ENCODE peak calls at places on chromosomes 2 and 18, in nine cellular contexts. B, W, G, Y, L, Q, E, J and O are unnamed samples.

GRCh38 chr2:38146302-38146916 is 70.5 kb upstream of the CYP1B1 start:
- DNase-seq in G (peak), L (no peak), W (peak), B (peak), E (peak), Y (no peak), J (peak), Q (peak), O (no peak)

GRCh38 chr2:130756041-130756720 is 841 bp downstream of the AMER3 start:
- DNase-seq in J (peak), Y (peak), G (no peak), Q (no peak), E (no peak), B (no peak), W (no peak), L (no peak), O (no peak)

GRCh38 chr2:171318463-171318934 is 115.3 kb downstream of the METTL8 start:
- DNase-seq in Q (no peak), B (no peak), E (peak), Y (peak), G (no peak), J (peak), W (peak), L (no peak), O (no peak)

GRCh38 chr2:24957221-24957620 is 14.5 kb downstream of the DNAJC27 start:
- DNase-seq in L (no peak), Y (no peak), B (no peak), J (no peak), Q (no peak), G (no peak), W (no peak), E (no peak), O (no peak)

GRCh38 chr18:59484796-59485328 is 125.8 kb upstream of the LMAN1 start:
- DNase-seq in G (peak), Q (no peak), L (no peak), E (peak), B (no peak), W (peak), J (no peak), Y (no peak), O (no peak)

GRCh38 chr2:172834881-172835280 is 99.2 kb downstream of the RAPGEF4 start:
- DNase-seq in G (no peak), Q (no peak), J (peak), B (no peak), E (no peak), Y (peak), W (no peak), L (no peak), O (no peak)

GRCh38 chr2:237222178-237222577 is 136.5 kb downstream of the COPS8 start:
- DNase-seq in E (peak), L (no peak), J (no peak), G (peak), Y (no peak), B (no peak), W (peak), Q (peak), O (no peak)

GRCh38 chr2:239882335-239882734 is 142.8 kb downstream of the NDUFA10 start:
- DNase-seq in J (peak), E (peak), Q (no peak), B (peak), L (peak), W (peak), Y (peak), G (peak), O (peak)

GRCh38 chr2:202911513-202912341 is at the start of the genes CARF and WDR12:
- DNase-seq in J (peak), Y (peak), Q (peak), W (peak), B (peak), E (peak), L (peak), G (peak), O (peak)

GRCh38 chr18:35344736-35345459 is 678 bp upstream of the ZNF24 start:
- DNase-seq in G (no peak), Q (no peak), L (no peak), B (no peak), J (no peak), W (no peak), Y (no peak), E (no peak), O (no peak)

GRCh38 chr2:148021059-148021985 is at the start of gene MBD5:
- DNase-seq in Q (no peak), Y (peak), E (peak), G (peak), L (peak), J (peak), W (peak), B (peak), O (peak)

GRCh38 chr2:189104926-189105325 is 74.6 kb downstream of the COL5A2 start:
- DNase-seq in W (no peak), L (no peak), B (no peak), E (peak), Q (no peak), Y (no peak), G (peak), J (no peak), O (no peak)

GRCh38 chr2:106097370-106098000 is 96.6 kb downstream of the UXS1 start:
- DNase-seq in Y (peak), L (no peak), Q (no peak), G (no peak), E (no peak), B (no peak), W (no peak), J (no peak), O (no peak)

GRCh38 chr2:106547104-106547503 is 59.9 kb downstream of the CD8B2 start:
- DNase-seq in G (no peak), J (no peak), B (no peak), W (no peak), E (no peak), Q (no peak), Y (no peak), L (no peak), O (no peak)

GRCh38 chr2:144111443-144111842 is 408.5 kb downstream of the ZEB2 start:
- DNase-seq in J (no peak), Q (peak), G (peak), Y (no peak), W (peak), L (no peak), E (peak), B (no peak), O (no peak)

GRCh38 chr2:109638807-109639206 is 24.6 kb downstream of the SOWAHC start:
- DNase-seq in Y (no peak), B (no peak), W (peak), Q (peak), G (peak), E (no peak), L (no peak), J (no peak), O (no peak)

GRCh38 chr2:49192041-49192440 is 37.7 kb upstream of the FSHR start:
- DNase-seq in E (no peak), Y (no peak), G (no peak), W (no peak), Q (no peak), J (no peak), B (no peak), L (no peak), O (no peak)

GRCh38 chr2:173568054-173568453 is 213.4 kb downstream of the CDCA7 start:
- DNase-seq in W (peak), J (peak), B (no peak), Y (peak), E (peak), G (peak), Q (no peak), L (no peak), O (no peak)

GRCh38 chr2:163191372-163191771 is 352.8 kb upstream of the KCNH7 start:
- DNase-seq in J (no peak), G (peak), Y (peak), Q (peak), W (peak), E (peak), B (no peak), L (no peak), O (no peak)

GRCh38 chr2:232139171-232139594 is 177.7 kb downstream of the DIS3L2 start:
- DNase-seq in G (no peak), W (no peak), Y (no peak), L (no peak), E (no peak), Q (no peak), B (no peak), J (no peak), O (peak)

GRCh38 chr2:45300026-45300750 is 290.9 kb upstream of the SIX2 start:
- DNase-seq in Q (no peak), G (no peak), E (no peak), Y (no peak), L (no peak), B (no peak), W (no peak), J (no peak), O (no peak)

GRCh38 chr2:23380562-23381065 is 4.4 kb upstream of the KLHL29 start:
- DNase-seq in G (peak), W (no peak), L (no peak), J (no peak), E (peak), Y (no peak), B (no peak), Q (no peak), O (peak)

GRCh38 chr2:120779781-120780283 is 44.2 kb downstream of the GLI2 start:
- DNase-seq in E (peak), G (peak), Y (peak), J (peak), B (no peak), L (no peak), W (peak), Q (peak), O (no peak)

GRCh38 chr2:230796280-230796862 is 68.4 kb upstream of the ITM2C start:
- DNase-seq in Q (peak), E (peak), W (peak), L (no peak), B (no peak), G (no peak), J (no peak), Y (no peak), O (no peak)

GRCh38 chr2:142722569-142722968 is 154.9 kb upstream of the KYNU start:
- DNase-seq in W (peak), Q (no peak), B (no peak), G (peak), E (peak), L (no peak), J (no peak), Y (no peak), O (no peak)

GRCh38 chr2:46363535-46364170 is 66.4 kb downstream of the EPAS1 start:
- DNase-seq in E (peak), W (peak), L (no peak), J (no peak), Q (peak), Y (no peak), B (no peak), G (peak), O (no peak)

GRCh38 chr18:32257073-32257780 is 67.4 kb downstream of the MEP1B start:
- DNase-seq in E (no peak), J (no peak), L (no peak), B (no peak), Q (no peak), Y (no peak), G (no peak), W (no peak), O (no peak)

GRCh38 chr18:37481491-37481890 is 84.1 kb downstream of the CELF4 start:
- DNase-seq in W (no peak), Q (no peak), Y (no peak), E (no peak), G (no peak), L (no peak), J (no peak), B (no peak), O (no peak)

GRCh38 chr2:179336782-179337534 is 72.3 kb upstream of the SESTD1 start:
- DNase-seq in G (peak), L (no peak), Q (peak), B (no peak), J (peak), Y (no peak), E (peak), W (peak), O (no peak)

GRCh38 chr18:45379903-45380302 is 235.4 kb upstream of the SLC14A2 start:
- DNase-seq in G (no peak), Y (no peak), B (no peak), W (no peak), J (no peak), L (no peak), Q (no peak), E (no peak), O (no peak)

GRCh38 chr2:4873328-4873727 is 818.9 kb upstream of the SOX11 start:
- DNase-seq in E (no peak), B (no peak), L (no peak), W (no peak), Y (no peak), Q (no peak), J (no peak), G (no peak), O (no peak)

GRCh38 chr2:49583010-49583409 is 428.7 kb upstream of the FSHR start:
- DNase-seq in J (no peak), B (no peak), E (no peak), L (no peak), Q (no peak), Y (no peak), W (no peak), G (no peak), O (no peak)

GRCh38 chr18:76212958-76213357 is 282.1 kb downstream of the ZNF516 start:
- DNase-seq in Y (peak), B (no peak), G (no peak), J (no peak), E (no peak), Q (no peak), W (no peak), L (no peak), O (no peak)

GRCh38 chr2:12361506-12361905 is 355.2 kb upstream of the TRIB2 start:
- DNase-seq in Y (no peak), E (no peak), B (no peak), W (no peak), G (no peak), Q (no peak), J (no peak), L (no peak), O (no peak)

GRCh38 chr18:74540689-74541421 is 6.6 kb downstream of the CNDP1 start:
- DNase-seq in G (no peak), Q (no peak), Y (no peak), E (no peak), W (peak), B (no peak), L (no peak), J (peak), O (no peak)

GRCh38 chr18:74544898-74545297 is 10.6 kb downstream of the CNDP1 start:
- DNase-seq in B (no peak), Y (no peak), E (no peak), J (peak), Q (no peak), L (no peak), G (no peak), W (no peak), O (no peak)

GRCh38 chr18:74539289-74539688 is 5.0 kb downstream of the CNDP1 start:
- DNase-seq in Q (no peak), E (no peak), Y (no peak), L (no peak), W (no peak), G (no peak), B (no peak), J (no peak), O (no peak)

GRCh38 chr18:74546007-74546406 is 11.7 kb downstream of the CNDP1 start:
- DNase-seq in J (no peak), E (no peak), Q (no peak), Y (no peak), B (no peak), W (no peak), G (no peak), L (no peak), O (no peak)

DNA sequence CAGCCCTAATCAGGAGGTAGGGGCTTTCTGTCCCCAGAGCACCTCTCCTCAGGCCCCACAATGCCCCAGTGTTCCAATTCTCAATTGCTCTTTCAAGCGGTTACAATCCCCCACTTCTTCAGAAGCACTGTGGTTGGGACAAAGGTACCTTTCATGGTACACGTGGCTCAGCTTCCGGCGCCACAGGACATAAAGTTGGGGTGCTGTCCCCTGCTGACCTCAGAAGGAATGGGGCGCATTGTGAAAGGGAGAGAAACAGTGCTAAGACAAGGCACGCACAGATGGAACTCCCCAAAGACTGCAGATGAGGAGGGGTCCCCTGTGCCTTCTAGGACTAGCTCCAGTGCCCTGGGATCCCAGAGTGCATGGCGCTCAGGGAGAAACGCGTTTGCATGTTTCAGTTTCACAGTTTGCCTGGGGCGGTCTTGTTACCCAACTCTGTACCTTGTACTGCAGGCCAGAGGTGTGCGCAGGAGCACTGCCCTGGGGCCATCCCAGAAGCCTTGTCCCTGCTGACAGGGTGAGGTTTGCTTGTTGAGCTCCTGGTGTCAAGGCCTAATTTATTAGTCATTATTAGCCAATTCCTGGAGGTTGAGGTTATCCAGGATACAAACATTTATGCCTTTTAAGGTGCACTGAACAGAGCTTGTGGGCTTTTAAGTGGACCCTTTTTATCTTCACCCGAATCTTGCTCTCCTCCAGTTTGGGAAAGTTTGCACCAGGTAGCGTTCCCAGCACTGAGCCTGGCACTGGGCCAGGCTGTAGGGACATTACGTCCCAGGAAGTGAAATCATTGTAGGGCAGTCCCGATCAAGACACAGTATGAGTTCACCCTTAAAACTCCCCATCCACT is 7.6 kb downstream of the CNDP1 start:
- DNase-seq in J (peak), Y (no peak), E (no peak), W (no peak), Q (no peak), B (no peak), L (no peak), G (peak), O (no peak)
- H3K4me3 ChIP-seq in J (no peak), Y (no peak), E (no peak), W (no peak), Q (no peak), B (no peak), L (no peak), G (no peak), O (no peak)

GRCh38 chr2:14899621-14900414 is 267.3 kb downstream of the LRATD1 start:
- DNase-seq in W (no peak), Q (no peak), G (no peak), Y (no peak), B (no peak), E (no peak), J (no peak), L (no peak), O (no peak)

GRCh38 chr2:14901740-14902139 is 269.2 kb downstream of the LRATD1 start:
- DNase-seq in W (no peak), Q (no peak), L (no peak), G (no peak), E (no peak), Y (no peak), J (no peak), B (no peak), O (no peak)

GRCh38 chr2:14896280-14896679 is 263.8 kb downstream of the LRATD1 start:
- DNase-seq in E (no peak), L (no peak), Q (no peak), Y (no peak), B (no peak), G (no peak), W (no peak), J (no peak), O (no peak)
- H3K4me3 ChIP-seq in E (no peak), L (no peak), Q (no peak), Y (no peak), B (no peak), G (no peak), W (no peak), J (no peak), O (no peak)

GRCh38 chr2:39232141-39232540 is 11.6 kb downstream of the CDKL4 start:
- DNase-seq in W (peak), E (no peak), L (no peak), J (no peak), G (no peak), Q (no peak), Y (no peak), B (no peak), O (no peak)

GRCh38 chr2:39227628-39228412 is 15.9 kb downstream of the CDKL4 start:
- DNase-seq in Y (peak), J (peak), L (peak), Q (peak), B (peak), W (peak), E (peak), G (peak), O (peak)

GRCh38 chr2:39225564-39225963 is 18.2 kb downstream of the CDKL4 start:
- DNase-seq in J (no peak), L (no peak), W (no peak), B (no peak), Q (no peak), E (no peak), Y (no peak), G (no peak), O (no peak)

GRCh38 chr2:39223909-39224308 is 19.9 kb downstream of the CDKL4 start:
- DNase-seq in G (no peak), E (no peak), B (no peak), Y (no peak), L (no peak), Q (no peak), W (no peak), J (no peak), O (no peak)

DNA sequence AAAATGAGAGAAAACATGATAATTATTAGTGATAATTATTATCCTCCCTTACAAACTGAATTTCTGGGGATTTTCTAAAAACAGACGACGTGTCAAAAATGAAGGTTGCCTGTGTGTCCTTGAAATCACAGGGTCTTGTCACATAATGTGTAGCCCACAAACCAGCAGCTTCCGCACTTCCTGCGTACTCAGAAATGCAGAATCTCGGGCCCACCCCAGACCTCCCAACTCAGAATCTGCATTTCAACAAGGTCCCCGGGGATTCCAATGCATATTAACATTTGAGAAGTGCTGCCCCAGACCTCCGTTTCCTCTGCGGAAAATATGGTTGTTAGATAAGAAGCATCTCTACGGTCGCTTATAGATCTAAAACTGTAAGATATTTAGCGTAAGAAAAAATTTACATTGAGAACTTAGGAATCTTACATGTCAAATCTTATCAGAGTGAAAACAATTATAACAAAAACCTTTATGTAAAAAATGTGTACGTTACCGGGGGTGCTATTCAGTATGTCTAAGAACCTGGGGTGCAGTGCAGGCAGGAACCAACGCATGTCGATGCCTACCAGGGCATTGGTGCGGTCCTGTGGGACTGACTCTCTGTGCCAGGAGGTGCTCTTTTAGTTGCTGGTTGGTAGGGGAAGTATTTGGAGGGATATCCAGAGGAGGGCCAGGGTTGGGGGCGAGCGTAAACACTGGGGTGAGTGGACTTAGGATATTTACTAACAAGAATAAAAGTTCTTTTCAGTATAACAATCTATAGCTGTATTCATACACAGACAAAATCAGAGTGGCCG is 15.2 kb downstream of the CDKL4 start:
- DNase-seq in G (no peak), J (peak), B (no peak), L (no peak), Y (peak), E (no peak), Q (no peak), W (peak), O (no peak)
- H3K4me3 ChIP-seq in G (no peak), J (peak), B (peak), L (no peak), Y (peak), E (peak), Q (peak), W (peak), O (no peak)

DNA sequence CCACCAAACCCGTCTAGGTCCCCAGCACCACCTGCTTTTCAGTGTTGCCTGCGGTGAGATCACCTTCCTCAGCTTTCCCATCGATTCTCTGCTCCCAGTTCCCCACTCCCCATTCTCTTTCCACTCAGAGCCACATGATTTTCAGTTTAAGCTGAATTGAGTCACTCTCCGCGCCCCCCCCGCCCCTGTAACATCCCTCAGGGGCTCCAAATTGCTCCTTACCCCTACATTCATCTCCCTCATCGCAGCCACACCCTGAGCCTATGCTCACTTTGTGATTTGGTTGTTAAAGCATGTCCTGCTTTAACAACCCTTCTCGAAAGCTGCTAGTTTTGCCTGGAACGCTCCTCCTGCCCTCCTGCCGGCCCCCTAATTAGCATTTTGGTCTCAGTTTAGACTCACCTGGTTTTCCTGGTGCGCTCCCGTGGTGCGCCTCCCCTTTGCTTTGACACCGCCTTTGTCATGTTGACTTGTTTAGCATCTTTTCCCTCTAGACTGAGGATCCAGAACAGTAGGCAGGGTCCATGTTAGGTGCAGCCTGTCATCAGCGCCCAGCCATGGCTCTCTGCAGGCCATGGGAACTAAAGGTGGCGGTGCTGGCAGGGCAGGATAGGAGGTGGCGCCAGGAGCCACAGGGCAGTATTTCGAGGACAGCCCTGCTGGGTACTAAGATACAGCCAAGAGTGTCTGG is 60.8 kb downstream of the ST3GAL5 start:
- DNase-seq in J (peak), W (no peak), Q (no peak), B (no peak), Y (peak), E (no peak), L (no peak), G (no peak), O (no peak)
- H3K4me3 ChIP-seq in J (no peak), W (no peak), Q (no peak), B (peak), Y (no peak), E (no peak), L (no peak), G (no peak), O (no peak)